ENCODE peak calls at places on chromosomes 1 and 21, in four cellular contexts. X is hepatocyte, A is cardiac fibroblast, C is NB4. G is an unnamed sample.
A peak's percentile ranks its signal among the peaks of the same experiment; 100 is the strongest.

GRCh38 chr21:40841524-40842196 is 5.3 kb downstream of the DSCAM start:
- DNase-seq in X (peak; percentile 86), A (no peak), C (peak; percentile 13), G (no peak)

GRCh38 chr1:199083680-199084079 is 444.8 kb downstream of the PTPRC start:
- DNase-seq in X (no peak), C (no peak), A (peak; percentile 35), G (peak; percentile 89)

GRCh38 chr1:235628316-235629006 is 21.1 kb downstream of the GNG4 start:
- DNase-seq in A (no peak), C (no peak), X (no peak), G (no peak)

GRCh38 chr1:109396513-109396839 is 1.2 kb downstream of the SORT1 start:
- DNase-seq in A (no peak), X (no peak), C (no peak), G (no peak)

GRCh38 chr1:25569599-25570458 is 26.4 kb downstream of the LDLRAP1 start:
- DNase-seq in C (no peak), A (peak; percentile 30), X (no peak), G (no peak)

GRCh38 chr1:108561731-108562326 is 1.9 kb downstream of the EEIG2 start:
- DNase-seq in A (peak; percentile 48), C (peak; percentile 82), X (peak; percentile 75), G (peak; percentile 27)

GRCh38 chr1:116420417-116421200 is 47.6 kb downstream of the ATP1A1 start:
- DNase-seq in X (no peak), C (no peak), A (no peak), G (no peak)

GRCh38 chr1:165960136-165960535 is 132.7 kb downstream of the UCK2 start:
- DNase-seq in A (no peak), X (no peak), C (no peak), G (no peak)

GRCh38 chr1:237383825-237384612 is 342.0 kb downstream of the RYR2 start:
- DNase-seq in X (peak; percentile 27), C (no peak), A (peak; percentile 62), G (peak; percentile 1)

GRCh38 chr1:5950201-5950895 is 41.9 kb downstream of the NPHP4 start:
- DNase-seq in A (no peak), X (no peak), C (no peak), G (no peak)

GRCh38 chr1:54945393-54945936 is 35.0 kb upstream of the TMEM61 start:
- DNase-seq in A (no peak), C (no peak), X (no peak), G (no peak)

GRCh38 chr1:226002667-226003501 is 3.7 kb upstream of the SDE2 start:
- DNase-seq in X (peak; percentile 36), C (peak; percentile 91), A (peak; percentile 61), G (peak; percentile 45)

GRCh38 chr1:64915381-64916274 is 50.7 kb downstream of the JAK1 start:
- DNase-seq in X (peak; percentile 80), A (peak; percentile 71), C (no peak), G (peak; percentile 74)

GRCh38 chr1:226443439-226443838 is 35.5 kb upstream of the PARP1 start:
- DNase-seq in A (peak; percentile 21), X (no peak), C (no peak), G (peak; percentile 69)

DNA sequence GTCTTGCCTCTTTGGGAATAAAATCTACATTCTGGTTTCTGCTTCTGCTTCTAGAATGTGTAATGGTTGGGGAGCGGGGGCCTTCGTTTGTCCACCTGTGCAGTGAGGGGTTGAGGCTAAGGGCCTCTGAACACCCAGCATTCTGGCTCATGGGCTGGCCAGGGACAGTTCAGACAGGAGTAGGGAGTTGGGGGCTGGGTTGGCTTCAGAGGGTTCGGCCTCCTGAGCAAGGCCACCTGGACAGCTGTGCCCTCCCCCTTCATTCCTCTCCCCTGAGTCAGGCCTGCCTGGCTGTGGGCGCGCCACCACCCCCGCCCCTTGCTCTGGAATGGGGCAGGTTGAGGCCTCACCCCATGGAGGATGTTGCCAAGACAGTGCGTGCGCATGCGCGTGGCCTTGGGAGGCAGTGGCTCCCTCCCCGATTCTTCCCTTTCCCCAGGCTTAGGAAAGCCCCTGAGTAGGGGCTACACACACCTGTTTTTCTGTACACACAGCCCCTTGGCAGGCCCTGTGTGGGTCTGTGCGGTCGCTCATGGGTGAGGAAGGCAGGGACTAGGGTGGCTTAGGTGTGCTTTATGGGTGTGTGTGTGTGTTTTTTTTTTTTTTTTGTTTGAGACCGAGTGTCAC is 57.0 kb downstream of the YARS1 start:
- DNase-seq in X (peak; percentile 98), A (peak; percentile 66), C (no peak), G (no peak)
- H3K4me3 ChIP-seq in X (no peak overlapping the region), A (no peak overlapping the region), C (no peak overlapping the region), G (no peak overlapping the region)

GRCh38 chr1:3453891-3454810 is at the start of gene ARHGEF16:
- DNase-seq in A (peak; percentile 34), X (peak; percentile 96), C (peak; percentile 70), G (peak; percentile 11)
- TF ChIP-seq CTCF in A (peak; percentile 15), X (peak; percentile 54), C (peak; percentile 18), G (peak; percentile 36)

GRCh38 chr1:147611587-147611986 is 58.7 kb downstream of the ACP6 start:
- DNase-seq in X (no peak), A (no peak), C (no peak), G (no peak)
- H3K4me3 ChIP-seq in X (no peak overlapping the region), A (no peak overlapping the region), C (no peak overlapping the region), G (no peak overlapping the region)

GRCh38 chr1:89736937-89737733 is 83.7 kb upstream of the LRRC8D start:
- DNase-seq in C (no peak), A (no peak), X (no peak), G (no peak)
- TF ChIP-seq CTCF in C (no peak), A (no peak), X (no peak), G (no peak)

GRCh38 chr1:90834354-90835171 is 117.5 kb upstream of the BARHL2 start:
- DNase-seq in C (peak; percentile 9), A (no peak), X (no peak), G (no peak)

GRCh38 chr1:90835172-90835660 is 118.1 kb upstream of the BARHL2 start:
- DNase-seq in C (no peak), A (no peak), X (no peak), G (no peak)

GRCh38 chr1:90837420-90837819 is 120.3 kb upstream of the BARHL2 start:
- DNase-seq in C (no peak), A (no peak), X (no peak), G (no peak)

GRCh38 chr1:90835661-90836344 is 118.7 kb upstream of the BARHL2 start:
- DNase-seq in C (no peak), X (no peak), A (no peak), G (no peak)

GRCh38 chr1:90836345-90836679 is 119.2 kb upstream of the BARHL2 start:
- DNase-seq in A (no peak), C (no peak), X (no peak), G (no peak)
- H3K4me3 ChIP-seq in A (peak overlapping the region; percentile 25), C (no peak overlapping the region), X (peak overlapping the region; percentile 9), G (no peak overlapping the region)

GRCh38 chr1:70528591-70529333 is 117.7 kb downstream of the CTH start:
- DNase-seq in X (peak; percentile 61), A (peak; percentile 37), C (peak; percentile 46), G (peak; percentile 56)
- TF ChIP-seq CTCF in X (peak; percentile 64), A (peak; percentile 70), C (peak; percentile 58), G (peak; percentile 85)

GRCh38 chr1:46464013-46464548 is 25.6 kb upstream of the DMBX1 start:
- DNase-seq in X (no peak), C (no peak), A (no peak), G (no peak)

GRCh38 chr1:46465981-46466476 is 23.6 kb upstream of the DMBX1 start:
- DNase-seq in A (no peak), X (no peak), C (no peak), G (no peak)

GRCh38 chr1:46469846-46470245 is 19.8 kb upstream of the DMBX1 start:
- DNase-seq in X (no peak), C (no peak), A (no peak), G (no peak)

GRCh38 chr1:46466477-46467182 is 23.0 kb upstream of the DMBX1 start:
- DNase-seq in C (peak; percentile 37), A (peak; percentile 10), X (peak; percentile 35), G (peak; percentile 7)

DNA sequence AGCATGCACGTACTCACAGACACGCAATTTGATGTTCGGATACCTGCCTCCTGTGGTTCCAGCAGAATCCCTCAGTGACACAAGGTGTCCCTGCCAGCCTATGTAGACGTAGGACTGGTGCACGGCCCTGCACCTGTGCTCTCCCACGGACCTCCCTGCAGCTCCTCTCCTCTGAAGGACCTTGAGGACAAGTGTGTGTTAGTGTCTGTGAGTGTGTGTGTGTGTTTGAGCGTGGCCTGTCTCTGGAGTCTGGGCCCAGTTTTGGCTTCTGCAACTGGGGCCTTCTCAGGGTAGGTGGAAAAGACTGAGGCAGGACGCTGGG is 22.5 kb upstream of the DMBX1 start:
- DNase-seq in C (no peak), A (no peak), X (no peak), G (no peak)
- H3K4me3 ChIP-seq in C (no peak overlapping the region), A (peak overlapping the region; percentile 54), X (no peak overlapping the region), G (peak overlapping the region; percentile 59)

GRCh38 chr1:214688891-214689290 is 85.9 kb downstream of the CENPF start:
- DNase-seq in C (no peak), A (no peak), X (no peak), G (no peak)

GRCh38 chr1:214678386-214678785 is 75.4 kb downstream of the CENPF start:
- DNase-seq in A (no peak), C (no peak), X (peak; percentile 74), G (peak; percentile 55)

GRCh38 chr1:214686497-214686896 is 83.5 kb downstream of the CENPF start:
- DNase-seq in C (no peak), A (no peak), X (no peak), G (no peak)

GRCh38 chr1:214685906-214686305 is 82.9 kb downstream of the CENPF start:
- DNase-seq in C (no peak), A (peak; percentile 26), X (no peak), G (peak; percentile 22)

DNA sequence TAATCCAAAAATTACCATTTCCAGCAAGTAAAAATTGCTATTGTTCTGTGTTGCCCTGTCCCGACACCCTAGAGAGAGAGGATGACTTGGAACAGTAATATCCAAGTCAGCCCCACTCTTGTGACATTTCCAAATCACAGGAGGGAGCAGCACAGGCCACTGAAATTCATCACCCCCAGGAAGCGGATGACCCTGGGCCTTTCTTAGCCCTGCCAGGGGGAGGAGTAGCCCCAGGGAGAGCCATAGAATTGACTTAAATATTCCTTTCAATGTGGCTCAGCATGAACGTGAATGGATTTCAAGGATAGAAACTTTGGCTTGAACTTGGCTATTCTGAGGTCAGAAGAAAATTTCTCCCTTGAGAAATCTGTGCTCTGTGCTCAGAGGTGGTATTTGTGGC is 80.6 kb downstream of the CENPF start:
- DNase-seq in C (no peak), X (no peak), A (no peak), G (no peak)
- TF ChIP-seq CTCF in C (no peak), X (no peak), A (no peak), G (no peak)

G was measured in fibroblast of the aortic adventitia.